ENCODE peak calls at places on chromosomes 12 and 14, in nine cellular contexts. One of them, this sample, is unnamed.
A peak's percentile ranks its signal among the peaks of the same experiment; 100 is the strongest.

GRCh38 chr14:46472261-46472660 is 179.3 kb downstream of the RPL10L start:
- DNase-seq in GM23338: no peak
- DNase-seq in IMR-90: no peak
- DNase-seq in CD4-positive, alpha-beta memory T cell: no peak
- DNase-seq in left lung: no peak
- DNase-seq in A549: no peak
- DNase-seq in sigmoid colon: no peak
- DNase-seq in right cardiac atrium: no peak
- DNase-seq in testis: no peak
- DNase-seq in this sample: no peak

GRCh38 chr12:4172999-4173398 is 100.6 kb upstream of the CCND2 start:
- DNase-seq in CD4-positive, alpha-beta memory T cell: no peak
- DNase-seq in IMR-90: peak; percentile 26
- DNase-seq in testis: peak; percentile 56
- DNase-seq in sigmoid colon: no peak
- DNase-seq in left lung: no peak
- DNase-seq in GM23338: no peak
- DNase-seq in right cardiac atrium: no peak
- DNase-seq in A549: no peak
- DNase-seq in this sample: no peak

GRCh38 chr14:30195946-30196345 is 268.3 kb upstream of the PRKD1 start:
- DNase-seq in left lung: no peak
- DNase-seq in IMR-90: peak; percentile 15
- DNase-seq in A549: no peak
- DNase-seq in testis: no peak
- DNase-seq in right cardiac atrium: no peak
- DNase-seq in GM23338: peak; percentile 7
- DNase-seq in sigmoid colon: no peak
- DNase-seq in CD4-positive, alpha-beta memory T cell: no peak
- DNase-seq in this sample: no peak

GRCh38 chr12:21073129-21073528 is 57.9 kb upstream of the SLCO1B1 start:
- DNase-seq in testis: no peak
- DNase-seq in sigmoid colon: no peak
- DNase-seq in IMR-90: no peak
- DNase-seq in GM23338: no peak
- DNase-seq in right cardiac atrium: no peak
- DNase-seq in A549: no peak
- DNase-seq in CD4-positive, alpha-beta memory T cell: no peak
- DNase-seq in left lung: no peak
- DNase-seq in this sample: no peak

GRCh38 chr14:52400846-52401245 is 86.7 kb downstream of the PTGER2 start:
- DNase-seq in IMR-90: no peak
- DNase-seq in GM23338: no peak
- DNase-seq in CD4-positive, alpha-beta memory T cell: peak; percentile 58
- DNase-seq in left lung: no peak
- DNase-seq in testis: no peak
- DNase-seq in A549: no peak
- DNase-seq in right cardiac atrium: no peak
- DNase-seq in sigmoid colon: no peak
- DNase-seq in this sample: no peak

GRCh38 chr14:69259531-69260245 is at the start of gene GALNT16:
- DNase-seq in left lung: no peak
- DNase-seq in IMR-90: peak; percentile 12
- DNase-seq in testis: peak; percentile 36
- DNase-seq in right cardiac atrium: peak; percentile 53
- DNase-seq in CD4-positive, alpha-beta memory T cell: no peak
- DNase-seq in A549: peak; percentile 63
- DNase-seq in GM23338: peak; percentile 69
- DNase-seq in sigmoid colon: no peak
- DNase-seq in this sample: no peak

GRCh38 chr12:122089080-122089479 is 10.5 kb downstream of the MLXIP start:
- DNase-seq in GM23338: no peak
- DNase-seq in right cardiac atrium: no peak
- DNase-seq in sigmoid colon: no peak
- DNase-seq in CD4-positive, alpha-beta memory T cell: no peak
- DNase-seq in left lung: no peak
- DNase-seq in A549: no peak
- DNase-seq in IMR-90: no peak
- DNase-seq in testis: no peak
- DNase-seq in this sample: no peak

GRCh38 chr14:103001651-103002396 is 55.5 kb downstream of the CDC42BPB start:
- DNase-seq in sigmoid colon: no peak
- DNase-seq in GM23338: no peak
- DNase-seq in testis: no peak
- DNase-seq in CD4-positive, alpha-beta memory T cell: no peak
- DNase-seq in A549: no peak
- DNase-seq in left lung: no peak
- DNase-seq in right cardiac atrium: no peak
- DNase-seq in IMR-90: no peak
- DNase-seq in this sample: no peak

GRCh38 chr12:24012528-24012927 is 63.1 kb upstream of the SOX5 start:
- DNase-seq in IMR-90: peak; percentile 23
- DNase-seq in left lung: no peak
- DNase-seq in A549: no peak
- DNase-seq in GM23338: peak; percentile 14
- DNase-seq in CD4-positive, alpha-beta memory T cell: no peak
- DNase-seq in right cardiac atrium: no peak
- DNase-seq in testis: no peak
- DNase-seq in sigmoid colon: no peak
- DNase-seq in this sample: no peak

GRCh38 chr14:103213331-103213730 is 90.1 kb downstream of the TNFAIP2 start:
- DNase-seq in left lung: no peak
- DNase-seq in right cardiac atrium: no peak
- DNase-seq in CD4-positive, alpha-beta memory T cell: no peak
- DNase-seq in A549: no peak
- DNase-seq in testis: no peak
- DNase-seq in IMR-90: no peak
- DNase-seq in GM23338: no peak
- DNase-seq in sigmoid colon: no peak
- DNase-seq in this sample: no peak

DNA sequence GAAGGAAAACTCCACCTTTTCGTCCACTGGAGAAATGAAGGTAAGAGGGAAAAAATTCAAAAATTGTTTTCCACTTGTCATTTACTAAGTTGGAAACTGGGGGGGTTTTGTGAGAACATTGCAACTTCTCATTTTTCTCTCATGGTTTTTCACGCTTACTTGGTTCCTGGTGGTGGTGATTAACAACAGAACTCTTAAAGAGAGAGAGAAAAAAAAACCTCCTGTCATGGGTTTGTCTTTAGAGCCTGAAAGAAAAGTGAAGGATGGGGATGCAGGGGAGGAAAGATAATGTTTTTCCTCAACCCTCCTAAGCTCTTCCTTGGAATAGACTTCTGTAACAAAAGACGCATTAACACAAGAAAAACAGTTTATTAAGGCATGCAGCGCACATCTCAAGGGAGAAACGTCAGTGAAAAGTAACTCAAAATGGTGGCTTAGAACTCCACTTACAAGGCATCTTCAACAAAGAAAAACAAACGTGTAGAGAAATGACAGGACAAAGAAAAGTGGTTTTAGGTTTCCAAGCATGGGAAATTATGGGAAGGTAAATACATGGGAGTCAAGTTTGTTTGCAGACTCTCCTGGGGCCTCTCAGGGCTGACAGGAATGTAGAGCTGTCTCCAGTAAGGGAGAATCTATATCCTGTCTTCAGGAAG is 81.9 kb upstream of the ATF7IP start:
- DNase-seq in sigmoid colon: no peak
- DNase-seq in CD4-positive, alpha-beta memory T cell: no peak
- DNase-seq in right cardiac atrium: no peak
- DNase-seq in testis: no peak
- DNase-seq in IMR-90: no peak
- DNase-seq in GM23338: peak; percentile 86
- DNase-seq in A549: no peak
- DNase-seq in left lung: no peak
- DNase-seq in this sample: no peak
- H3K27ac ChIP-seq in sigmoid colon: peak overlapping the region; percentile 38
- H3K27ac ChIP-seq in CD4-positive, alpha-beta memory T cell: no peak overlapping the region
- H3K27ac ChIP-seq in right cardiac atrium: no peak overlapping the region
- H3K27ac ChIP-seq in testis: peak overlapping the region; percentile 39
- H3K27ac ChIP-seq in IMR-90: no peak overlapping the region
- H3K27ac ChIP-seq in GM23338: peak overlapping the region; percentile 71
- H3K27ac ChIP-seq in A549: no peak overlapping the region
- H3K27ac ChIP-seq in left lung: no peak overlapping the region
- H3K27ac ChIP-seq in this sample: peak overlapping the region; percentile 66

GRCh38 chr14:99586054-99586760 is 17.8 kb downstream of the CCDC85C start:
- DNase-seq in left lung: no peak
- DNase-seq in right cardiac atrium: no peak
- DNase-seq in CD4-positive, alpha-beta memory T cell: no peak
- DNase-seq in GM23338: no peak
- DNase-seq in IMR-90: no peak
- DNase-seq in sigmoid colon: no peak
- DNase-seq in A549: no peak
- DNase-seq in testis: no peak
- DNase-seq in this sample: no peak
- H3K27ac ChIP-seq in left lung: no peak overlapping the region
- H3K27ac ChIP-seq in right cardiac atrium: no peak overlapping the region
- H3K27ac ChIP-seq in CD4-positive, alpha-beta memory T cell: no peak overlapping the region
- H3K27ac ChIP-seq in GM23338: no peak overlapping the region
- H3K27ac ChIP-seq in IMR-90: no peak overlapping the region
- H3K27ac ChIP-seq in sigmoid colon: peak overlapping the region; percentile 86
- H3K27ac ChIP-seq in A549: no peak overlapping the region
- H3K27ac ChIP-seq in testis: no peak overlapping the region
- H3K27ac ChIP-seq in this sample: no peak overlapping the region

GRCh38 chr12:105209091-105209490 is 26.9 kb downstream of the APPL2 start:
- DNase-seq in sigmoid colon: no peak
- DNase-seq in testis: no peak
- DNase-seq in right cardiac atrium: no peak
- DNase-seq in left lung: no peak
- DNase-seq in GM23338: no peak
- DNase-seq in IMR-90: no peak
- DNase-seq in A549: no peak
- DNase-seq in CD4-positive, alpha-beta memory T cell: no peak
- DNase-seq in this sample: no peak

GRCh38 chr12:105204916-105205315 is 31.1 kb downstream of the APPL2 start:
- DNase-seq in right cardiac atrium: no peak
- DNase-seq in testis: no peak
- DNase-seq in CD4-positive, alpha-beta memory T cell: no peak
- DNase-seq in IMR-90: peak; percentile 84
- DNase-seq in GM23338: no peak
- DNase-seq in left lung: no peak
- DNase-seq in A549: no peak
- DNase-seq in sigmoid colon: no peak
- DNase-seq in this sample: no peak

GRCh38 chr12:105204127-105204526 is 31.8 kb downstream of the APPL2 start:
- DNase-seq in GM23338: no peak
- DNase-seq in left lung: no peak
- DNase-seq in testis: no peak
- DNase-seq in right cardiac atrium: no peak
- DNase-seq in IMR-90: no peak
- DNase-seq in CD4-positive, alpha-beta memory T cell: no peak
- DNase-seq in A549: no peak
- DNase-seq in sigmoid colon: no peak
- DNase-seq in this sample: no peak

GRCh38 chr12:105206686-105207374 is 29.1 kb downstream of the APPL2 start:
- DNase-seq in sigmoid colon: no peak
- DNase-seq in GM23338: no peak
- DNase-seq in right cardiac atrium: no peak
- DNase-seq in A549: no peak
- DNase-seq in CD4-positive, alpha-beta memory T cell: no peak
- DNase-seq in IMR-90: peak; percentile 50
- DNase-seq in testis: no peak
- DNase-seq in left lung: no peak
- DNase-seq in this sample: no peak

GRCh38 chr12:105205322-105206048 is 30.5 kb downstream of the APPL2 start:
- DNase-seq in A549: no peak
- DNase-seq in sigmoid colon: no peak
- DNase-seq in left lung: no peak
- DNase-seq in GM23338: no peak
- DNase-seq in IMR-90: no peak
- DNase-seq in CD4-positive, alpha-beta memory T cell: no peak
- DNase-seq in right cardiac atrium: no peak
- DNase-seq in testis: no peak
- DNase-seq in this sample: no peak
- H3K27ac ChIP-seq in A549: no peak overlapping the region
- H3K27ac ChIP-seq in sigmoid colon: peak overlapping the region; percentile 6
- H3K27ac ChIP-seq in left lung: no peak overlapping the region
- H3K27ac ChIP-seq in GM23338: no peak overlapping the region
- H3K27ac ChIP-seq in IMR-90: no peak overlapping the region
- H3K27ac ChIP-seq in CD4-positive, alpha-beta memory T cell: no peak overlapping the region
- H3K27ac ChIP-seq in right cardiac atrium: no peak overlapping the region
- H3K27ac ChIP-seq in testis: no peak overlapping the region
- H3K27ac ChIP-seq in this sample: no peak overlapping the region

GRCh38 chr12:124720687-124721500 is 142.8 kb downstream of the SCARB1 start:
- DNase-seq in GM23338: no peak
- DNase-seq in right cardiac atrium: peak; percentile 59
- DNase-seq in CD4-positive, alpha-beta memory T cell: no peak
- DNase-seq in A549: no peak
- DNase-seq in sigmoid colon: peak; percentile 88
- DNase-seq in testis: peak; percentile 28
- DNase-seq in IMR-90: peak; percentile 60
- DNase-seq in left lung: no peak
- DNase-seq in this sample: no peak

GRCh38 chr12:124720019-124720686 is 143.5 kb downstream of the SCARB1 start:
- DNase-seq in testis: no peak
- DNase-seq in IMR-90: peak; percentile 82
- DNase-seq in A549: peak; percentile 41
- DNase-seq in GM23338: no peak
- DNase-seq in right cardiac atrium: no peak
- DNase-seq in CD4-positive, alpha-beta memory T cell: no peak
- DNase-seq in left lung: no peak
- DNase-seq in sigmoid colon: no peak
- DNase-seq in this sample: no peak

GRCh38 chr12:124718458-124718857 is 145.2 kb downstream of the SCARB1 start:
- DNase-seq in A549: no peak
- DNase-seq in GM23338: no peak
- DNase-seq in testis: no peak
- DNase-seq in right cardiac atrium: no peak
- DNase-seq in IMR-90: no peak
- DNase-seq in sigmoid colon: no peak
- DNase-seq in CD4-positive, alpha-beta memory T cell: no peak
- DNase-seq in left lung: no peak
- DNase-seq in this sample: no peak

GRCh38 chr12:124722871-124723270 is 140.8 kb downstream of the SCARB1 start:
- DNase-seq in right cardiac atrium: no peak
- DNase-seq in GM23338: no peak
- DNase-seq in IMR-90: no peak
- DNase-seq in testis: no peak
- DNase-seq in CD4-positive, alpha-beta memory T cell: no peak
- DNase-seq in sigmoid colon: no peak
- DNase-seq in left lung: no peak
- DNase-seq in A549: no peak
- DNase-seq in this sample: no peak

DNA sequence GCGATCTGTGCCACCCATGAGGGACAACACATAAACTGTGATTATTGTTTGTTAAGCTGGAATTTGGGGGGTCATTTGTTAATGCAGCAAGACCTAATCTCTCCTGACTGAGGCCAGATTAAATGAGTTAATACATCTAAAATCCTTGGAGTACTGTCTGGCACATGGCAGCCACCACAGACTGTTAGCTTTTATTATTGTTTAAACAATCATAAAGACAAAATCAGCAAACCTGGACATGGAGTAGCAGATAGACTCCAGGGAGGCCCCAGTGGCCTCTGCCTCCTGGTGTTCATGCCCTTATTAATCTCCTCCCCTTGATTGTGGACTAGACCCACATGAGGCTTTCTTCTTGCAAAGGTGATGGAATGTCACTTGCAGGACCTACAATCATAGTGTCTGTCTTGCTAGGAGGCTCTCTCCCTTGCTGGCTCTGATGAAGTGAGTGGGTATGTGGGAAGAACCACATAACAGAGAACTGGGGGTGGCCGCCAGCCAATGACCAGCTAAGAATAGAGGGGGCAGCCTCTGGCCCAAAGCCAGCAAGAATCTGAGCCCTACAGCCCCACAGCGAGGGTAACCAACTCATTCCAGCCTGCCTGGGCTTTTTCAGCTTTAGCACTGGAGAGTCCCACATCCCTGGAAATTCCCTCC is 142.0 kb downstream of the SCARB1 start:
- DNase-seq in right cardiac atrium: no peak
- DNase-seq in IMR-90: peak; percentile 16
- DNase-seq in A549: no peak
- DNase-seq in left lung: no peak
- DNase-seq in GM23338: no peak
- DNase-seq in CD4-positive, alpha-beta memory T cell: no peak
- DNase-seq in testis: no peak
- DNase-seq in sigmoid colon: no peak
- DNase-seq in this sample: no peak
- H3K27ac ChIP-seq in right cardiac atrium: no peak overlapping the region
- H3K27ac ChIP-seq in IMR-90: no peak overlapping the region
- H3K27ac ChIP-seq in A549: peak overlapping the region; percentile 18
- H3K27ac ChIP-seq in left lung: no peak overlapping the region
- H3K27ac ChIP-seq in GM23338: no peak overlapping the region
- H3K27ac ChIP-seq in CD4-positive, alpha-beta memory T cell: no peak overlapping the region
- H3K27ac ChIP-seq in testis: no peak overlapping the region
- H3K27ac ChIP-seq in sigmoid colon: peak overlapping the region; percentile 88
- H3K27ac ChIP-seq in this sample: no peak overlapping the region